ENCODE peak calls at places on chromosomes 4 and X, in six cellular contexts. One of them, this sample, is unnamed.
A peak's percentile ranks its signal among the peaks of the same experiment; 100 is the strongest.

GRCh38 chrX:117972681-117973080 is 143.9 kb downstream of the KLHL13 start:
- DNase-seq in H1: no peak
- DNase-seq in neuronal stem cell: no peak
- DNase-seq in H9: peak; percentile 33
- DNase-seq in IMR-90: peak; percentile 40
- DNase-seq in mesenchymal stem cell: no peak
- DNase-seq in this sample: peak; percentile 12

GRCh38 chr4:34922325-34922724 is 1322.0 kb downstream of the ARAP2 start:
- DNase-seq in H1: no peak
- DNase-seq in neuronal stem cell: no peak
- DNase-seq in H9: no peak
- DNase-seq in IMR-90: no peak
- DNase-seq in mesenchymal stem cell: no peak
- DNase-seq in this sample: no peak

GRCh38 chrX:88988796-88989195 is 241.8 kb downstream of the CPXCR1 start:
- DNase-seq in H1: no peak
- DNase-seq in neuronal stem cell: no peak
- DNase-seq in H9: no peak
- DNase-seq in IMR-90: no peak
- DNase-seq in mesenchymal stem cell: no peak
- DNase-seq in this sample: no peak

GRCh38 chrX:30910124-30910860 is 21.2 kb upstream of the TAB3 start:
- DNase-seq in H1: no peak
- DNase-seq in neuronal stem cell: no peak
- DNase-seq in H9: no peak
- DNase-seq in IMR-90: peak; percentile 42
- DNase-seq in mesenchymal stem cell: peak; percentile 7
- DNase-seq in this sample: no peak

GRCh38 chrX:104565791-104566687 is at the start of gene IL1RAPL2:
- DNase-seq in H1: peak; percentile 70
- DNase-seq in neuronal stem cell: peak; percentile 51
- DNase-seq in H9: peak; percentile 75
- DNase-seq in IMR-90: no peak
- DNase-seq in mesenchymal stem cell: peak; percentile 20
- DNase-seq in this sample: peak; percentile 18

GRCh38 chrX:35380808-35381700 is 417.1 kb upstream of the MAGEB16 start:
- DNase-seq in H1: no peak
- DNase-seq in neuronal stem cell: no peak
- DNase-seq in H9: no peak
- DNase-seq in IMR-90: peak; percentile 20
- DNase-seq in mesenchymal stem cell: peak; percentile 63
- DNase-seq in this sample: peak; percentile 66

GRCh38 chrX:17549005-17549685 is 174.1 kb downstream of the NHS start:
- DNase-seq in H1: no peak
- DNase-seq in neuronal stem cell: no peak
- DNase-seq in H9: no peak
- DNase-seq in IMR-90: no peak
- DNase-seq in mesenchymal stem cell: no peak
- DNase-seq in this sample: no peak

GRCh38 chr4:89072921-89073320 is 15.9 kb upstream of the FAM13A start:
- DNase-seq in H1: no peak
- DNase-seq in neuronal stem cell: no peak
- DNase-seq in H9: no peak
- DNase-seq in IMR-90: no peak
- DNase-seq in mesenchymal stem cell: no peak
- DNase-seq in this sample: no peak

GRCh38 chr4:100162027-100162685 is 28.1 kb downstream of the DDIT4L start:
- DNase-seq in H1: no peak
- DNase-seq in neuronal stem cell: no peak
- DNase-seq in H9: no peak
- DNase-seq in IMR-90: no peak
- DNase-seq in mesenchymal stem cell: no peak
- DNase-seq in this sample: no peak

GRCh38 chr4:185261971-185262370 is 52.6 kb downstream of the SNX25 start:
- DNase-seq in H1: no peak
- DNase-seq in neuronal stem cell: no peak
- DNase-seq in H9: no peak
- DNase-seq in IMR-90: no peak
- DNase-seq in mesenchymal stem cell: peak; percentile 41
- DNase-seq in this sample: no peak

GRCh38 chrX:16005899-16006298 is 117.5 kb upstream of the GRPR start:
- DNase-seq in H1: no peak
- DNase-seq in neuronal stem cell: no peak
- DNase-seq in H9: no peak
- DNase-seq in IMR-90: no peak
- DNase-seq in mesenchymal stem cell: no peak
- DNase-seq in this sample: no peak

GRCh38 chrX:20271186-20271585 is 4.5 kb upstream of the RPS6KA3 start:
- DNase-seq in H1: no peak
- DNase-seq in neuronal stem cell: no peak
- DNase-seq in H9: no peak
- DNase-seq in IMR-90: no peak
- DNase-seq in mesenchymal stem cell: no peak
- DNase-seq in this sample: no peak

GRCh38 chrX:132900631-132901030 is 57.8 kb downstream of the HS6ST2 start:
- DNase-seq in H1: no peak
- DNase-seq in neuronal stem cell: no peak
- DNase-seq in H9: no peak
- DNase-seq in IMR-90: no peak
- DNase-seq in mesenchymal stem cell: no peak
- DNase-seq in this sample: no peak

GRCh38 chr4:145501051-145501660 is 19.5 kb downstream of the SMAD1 start:
- DNase-seq in H1: no peak
- DNase-seq in neuronal stem cell: no peak
- DNase-seq in H9: no peak
- DNase-seq in IMR-90: no peak
- DNase-seq in mesenchymal stem cell: no peak
- DNase-seq in this sample: no peak

GRCh38 chr4:14375816-14376215 is 626.5 kb upstream of the CPEB2 start:
- DNase-seq in H1: no peak
- DNase-seq in neuronal stem cell: no peak
- DNase-seq in H9: no peak
- DNase-seq in IMR-90: peak; percentile 24
- DNase-seq in mesenchymal stem cell: peak; percentile 1
- DNase-seq in this sample: no peak

GRCh38 chr4:174324725-174325124 is 41.0 kb downstream of the CEP44 start:
- DNase-seq in H1: no peak
- DNase-seq in neuronal stem cell: no peak
- DNase-seq in H9: no peak
- DNase-seq in IMR-90: peak; percentile 52
- DNase-seq in mesenchymal stem cell: no peak
- DNase-seq in this sample: no peak

GRCh38 chrX:71128166-71128833 is 9.9 kb downstream of the MED12 start:
- DNase-seq in H1: no peak
- DNase-seq in neuronal stem cell: no peak
- DNase-seq in H9: no peak
- DNase-seq in IMR-90: peak; percentile 64
- DNase-seq in mesenchymal stem cell: peak; percentile 54
- DNase-seq in this sample: no peak

GRCh38 chr4:94605241-94605640 is 152.5 kb upstream of the BMPR1B start:
- DNase-seq in H1: no peak
- DNase-seq in neuronal stem cell: no peak
- DNase-seq in H9: no peak
- DNase-seq in IMR-90: no peak
- DNase-seq in mesenchymal stem cell: no peak
- DNase-seq in this sample: no peak

GRCh38 chr4:54614094-54614493 is 43.7 kb upstream of the KIT start:
- DNase-seq in H1: no peak
- DNase-seq in neuronal stem cell: no peak
- DNase-seq in H9: no peak
- DNase-seq in IMR-90: no peak
- DNase-seq in mesenchymal stem cell: no peak
- DNase-seq in this sample: no peak

GRCh38 chr4:41256740-41257256 is at the start of gene UCHL1:
- DNase-seq in H1: peak; percentile 95
- DNase-seq in neuronal stem cell: peak; percentile 92
- DNase-seq in H9: peak; percentile 96
- DNase-seq in IMR-90: peak; percentile 94
- DNase-seq in mesenchymal stem cell: peak; percentile 93
- DNase-seq in this sample: no peak

GRCh38 chr4:1249148-1249730 is 309 bp upstream of the CTBP1 start:
- DNase-seq in H1: peak; percentile 78
- DNase-seq in neuronal stem cell: peak; percentile 80
- DNase-seq in H9: peak; percentile 67
- DNase-seq in IMR-90: peak; percentile 86
- DNase-seq in mesenchymal stem cell: peak; percentile 86
- DNase-seq in this sample: peak; percentile 86

GRCh38 chr4:124478518-124478917 is 234.0 kb downstream of the ANKRD50 start:
- DNase-seq in H1: no peak
- DNase-seq in neuronal stem cell: no peak
- DNase-seq in H9: no peak
- DNase-seq in IMR-90: no peak
- DNase-seq in mesenchymal stem cell: no peak
- DNase-seq in this sample: no peak

GRCh38 chr4:3220586-3221494 is 28.1 kb upstream of the MSANTD1 start:
- DNase-seq in H1: no peak
- DNase-seq in neuronal stem cell: no peak
- DNase-seq in H9: no peak
- DNase-seq in IMR-90: no peak
- DNase-seq in mesenchymal stem cell: no peak
- DNase-seq in this sample: no peak

DNA sequence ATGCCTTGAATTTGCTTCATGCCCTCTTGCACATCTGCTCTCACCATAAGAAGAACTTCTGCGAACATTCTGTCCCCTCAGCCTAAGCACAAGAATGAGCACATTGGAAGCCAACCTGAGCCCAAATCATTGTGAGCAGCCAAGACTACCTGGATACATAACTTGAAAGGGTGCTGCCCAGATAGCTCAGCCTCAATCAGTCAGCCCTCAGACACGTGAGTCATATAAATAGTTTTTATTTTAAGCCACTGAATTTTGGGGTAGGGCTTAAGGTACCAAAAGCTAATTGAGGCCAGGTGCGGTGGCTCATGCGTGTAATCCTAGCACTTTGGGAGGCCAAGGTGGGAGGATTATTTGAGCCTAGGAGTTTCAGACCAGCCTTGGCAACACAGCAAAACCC is 27.5 kb upstream of the BBS12 start:
- DNase-seq in H1: no peak
- DNase-seq in neuronal stem cell: no peak
- DNase-seq in H9: no peak
- DNase-seq in IMR-90: no peak
- DNase-seq in mesenchymal stem cell: no peak
- DNase-seq in this sample: no peak
- H3K14ac ChIP-seq in H1: no peak overlapping the region
- H3K14ac ChIP-seq in neuronal stem cell: no peak overlapping the region
- H3K14ac ChIP-seq in H9: no peak overlapping the region
- H3K14ac ChIP-seq in IMR-90: no peak overlapping the region
- H3K14ac ChIP-seq in mesenchymal stem cell: no peak overlapping the region
- H3K14ac ChIP-seq in this sample: no peak overlapping the region

DNA sequence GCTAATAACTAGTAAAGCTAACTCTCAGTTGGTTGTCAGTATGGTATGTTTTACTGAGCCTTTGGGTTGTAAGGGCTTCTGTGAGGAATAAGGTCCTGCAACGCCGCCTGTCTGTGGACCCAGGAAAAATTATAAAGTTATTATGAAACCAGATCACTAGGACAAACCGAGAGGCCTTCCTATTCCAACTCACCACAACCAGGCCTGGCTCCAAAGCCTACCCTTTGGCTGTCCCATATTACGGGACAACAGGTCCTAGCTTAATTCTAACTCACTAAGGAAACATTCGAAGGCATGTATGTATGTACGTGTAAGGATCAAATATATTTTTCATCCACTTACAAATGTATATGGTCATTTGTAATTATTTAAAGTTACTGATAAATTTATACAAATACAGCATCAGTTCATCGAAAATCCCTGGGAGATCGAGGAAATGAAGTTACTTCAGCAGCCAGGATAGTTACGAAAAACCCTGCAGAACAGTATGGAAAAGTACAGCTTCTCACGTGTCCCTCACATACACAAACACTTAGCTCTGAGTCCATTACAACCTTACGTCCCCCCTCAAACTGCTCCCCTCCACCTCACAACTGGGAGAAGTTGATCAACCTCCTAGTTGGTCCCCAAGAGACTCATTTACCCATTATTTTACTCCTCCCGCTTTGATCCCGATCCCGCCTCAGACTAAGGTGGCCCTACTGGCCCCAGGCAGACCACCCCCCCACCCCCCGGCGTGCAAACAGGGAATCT is 1.2 kb downstream of the ANKRD17 start:
- DNase-seq in H1: no peak
- DNase-seq in neuronal stem cell: peak; percentile 38
- DNase-seq in H9: peak; percentile 44
- DNase-seq in IMR-90: peak; percentile 85
- DNase-seq in mesenchymal stem cell: peak; percentile 92
- DNase-seq in this sample: peak; percentile 87
- H3K4ac ChIP-seq in H1: no peak overlapping the region
- H3K4ac ChIP-seq in neuronal stem cell: no peak overlapping the region
- H3K4ac ChIP-seq in H9: no peak overlapping the region
- H3K4ac ChIP-seq in IMR-90: peak overlapping the region; percentile 85
- H3K4ac ChIP-seq in mesenchymal stem cell: peak overlapping the region; percentile 51
- H3K4ac ChIP-seq in this sample: peak overlapping the region; percentile 92

DNA sequence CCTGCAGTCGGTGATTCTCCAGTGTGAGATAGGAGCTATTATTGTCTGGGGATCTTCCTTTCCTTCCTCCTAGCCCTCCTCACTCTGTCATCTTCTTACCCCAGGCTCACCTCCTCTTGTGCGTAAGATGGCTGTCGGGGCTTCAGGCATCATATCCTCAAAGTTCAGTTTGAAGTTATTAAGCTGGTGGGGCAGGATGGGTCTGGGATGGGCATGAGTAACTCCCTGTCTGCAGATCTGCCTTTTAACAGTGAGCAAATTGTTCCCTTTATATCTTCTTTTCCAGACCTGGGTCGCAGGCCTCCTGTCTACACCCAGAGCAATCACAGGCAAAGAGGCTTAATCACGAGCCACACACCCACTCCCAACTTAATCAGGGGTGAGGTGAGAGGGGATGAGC is 900 bp upstream of the MTMR1 start:
- DNase-seq in H1: no peak
- DNase-seq in neuronal stem cell: no peak
- DNase-seq in H9: no peak
- DNase-seq in IMR-90: no peak
- DNase-seq in mesenchymal stem cell: no peak
- DNase-seq in this sample: no peak
- H3K4me1 ChIP-seq in H1: no peaks in the 10 kb centered on the region
- H3K4me1 ChIP-seq in neuronal stem cell: peaks cover 3% of the 10 kb centered on the region
- H3K4me1 ChIP-seq in H9: peaks cover 6% of the 10 kb centered on the region
- H3K4me1 ChIP-seq in IMR-90: peaks cover 10% of the 10 kb centered on the region
- H3K4me1 ChIP-seq in mesenchymal stem cell: peaks cover 7% of the 10 kb centered on the region
- H3K4me1 ChIP-seq in this sample: peaks cover 18% of the 10 kb centered on the region

DNA sequence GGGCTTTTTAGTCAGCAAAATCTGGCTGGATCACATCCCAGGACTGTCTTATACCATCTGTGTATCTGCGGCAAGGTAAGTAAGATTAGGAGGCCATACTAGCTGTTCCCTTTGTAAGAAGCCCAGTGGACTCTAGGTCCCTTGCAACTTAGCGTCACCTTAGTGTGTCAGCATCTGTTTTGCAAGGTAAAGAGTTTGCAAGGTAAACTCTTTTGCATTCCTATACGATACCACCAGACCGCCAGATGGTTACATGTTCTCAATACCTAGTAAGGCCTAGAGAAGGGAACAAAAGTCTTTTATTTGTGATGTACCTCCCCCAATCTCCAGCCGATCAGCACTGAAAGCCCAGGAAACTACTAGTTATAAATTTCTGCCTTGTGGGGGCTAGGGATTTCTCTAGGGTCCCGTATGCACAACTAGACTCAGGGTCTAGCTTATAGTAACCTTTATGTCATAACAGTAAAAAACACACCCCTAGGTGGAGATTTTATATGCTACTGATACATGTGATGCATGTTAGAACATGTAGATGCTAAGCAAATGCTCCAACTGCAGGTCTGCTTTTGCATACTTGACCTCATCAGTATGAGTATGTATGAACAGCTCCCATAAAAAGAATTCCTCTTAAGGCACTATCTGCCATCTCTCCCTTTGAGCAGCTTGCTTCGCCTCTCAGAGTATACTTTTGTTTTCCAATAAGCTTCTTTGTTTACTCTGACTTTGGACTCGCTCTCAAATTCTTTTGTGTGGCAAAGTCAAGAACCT is 78.4 kb downstream of the KCNIP4 start:
- DNase-seq in H1: no peak
- DNase-seq in neuronal stem cell: no peak
- DNase-seq in H9: no peak
- DNase-seq in IMR-90: no peak
- DNase-seq in mesenchymal stem cell: no peak
- DNase-seq in this sample: no peak
- H3K14ac ChIP-seq in H1: no peak overlapping the region
- H3K14ac ChIP-seq in neuronal stem cell: no peak overlapping the region
- H3K14ac ChIP-seq in H9: no peak overlapping the region
- H3K14ac ChIP-seq in IMR-90: no peak overlapping the region
- H3K14ac ChIP-seq in mesenchymal stem cell: no peak overlapping the region
- H3K14ac ChIP-seq in this sample: no peak overlapping the region

This sample was measured in trophoblast cell.